ENCODE peak calls at places on chromosomes 6 and 20, in five cellular contexts. P, K, R, B and L are unnamed samples.

GRCh38 chr6:32484614-32484998 is 44.9 kb downstream of the HLA-DRA start:
- DNase-seq in R (no peak), K (no peak), P (no peak), B (no peak), L (no peak)

GRCh38 chr6:109759098-109759855 is 68.2 kb downstream of the FIG4 start:
- DNase-seq in R (no peak), K (no peak), B (no peak), P (no peak), L (no peak)

GRCh38 chr6:135141728-135142127 is 39.4 kb upstream of the MYB start:
- DNase-seq in R (no peak), B (no peak), P (peak), K (no peak), L (no peak)

GRCh38 chr6:148343028-148343374 is 363 bp downstream of the SASH1 start:
- DNase-seq in P (no peak), R (no peak), K (no peak), B (no peak), L (no peak)

GRCh38 chr6:12291083-12291784 is 1.1 kb downstream of the EDN1 start:
- DNase-seq in B (no peak), P (no peak), K (no peak), R (no peak), L (no peak)

GRCh38 chr6:28606424-28607391 is 81.0 kb downstream of the GPX5 start:
- DNase-seq in K (peak), B (no peak), R (peak), P (no peak), L (peak)

GRCh38 chr20:10524034-10524476 is 89.0 kb downstream of the SLX4IP start:
- DNase-seq in K (peak), R (no peak), P (no peak), B (no peak), L (no peak)

GRCh38 chr6:11042750-11043551 is 1.2 kb downstream of the ELOVL2 start:
- DNase-seq in B (no peak), K (peak), R (peak), P (peak), L (no peak)

GRCh38 chr6:87929843-87930288 is 117.8 kb upstream of the SPACA1 start:
- DNase-seq in P (peak), B (peak), R (peak), K (peak), L (peak)

GRCh38 chr6:33993653-33994052 is 152.2 kb downstream of the GRM4 start:
- DNase-seq in P (no peak), K (no peak), R (no peak), B (no peak), L (no peak)

GRCh38 chr6:130744601-130745382 is 82.4 kb upstream of the SMLR1 start:
- DNase-seq in K (no peak), P (no peak), B (no peak), R (no peak), L (no peak)

GRCh38 chr6:53361549-53362031 is 12.8 kb upstream of the ELOVL5 start:
- DNase-seq in B (no peak), R (peak), K (no peak), P (no peak), L (no peak)

GRCh38 chr6:34182751-34183531 is 37.1 kb upstream of the GRM4 start:
- DNase-seq in B (peak), K (no peak), R (no peak), P (peak), L (no peak)

GRCh38 chr20:23032056-23032455 is 3.1 kb upstream of the SSTR4 start:
- DNase-seq in R (no peak), K (no peak), P (no peak), B (no peak), L (no peak)

GRCh38 chr6:29510746-29511300 is 23.1 kb upstream of the MAS1L start:
- DNase-seq in P (no peak), B (no peak), R (no peak), K (no peak), L (no peak)

GRCh38 chr6:30097902-30098606 is 14.8 kb downstream of the TRIM31 start:
- DNase-seq in B (no peak), K (no peak), P (no peak), R (no peak), L (no peak)

GRCh38 chr6:18585032-18585573 is 198.0 kb downstream of the RNF144B start:
- DNase-seq in K (no peak), B (no peak), P (no peak), R (peak), L (no peak)

GRCh38 chr6:45722876-45723275 is 292.8 kb downstream of the CLIC5 start:
- DNase-seq in K (no peak), R (peak), P (no peak), B (no peak), L (no peak)

GRCh38 chr6:28867078-28867414 is 56.7 kb downstream of the TRIM27 start:
- DNase-seq in P (no peak), B (no peak), R (no peak), K (no peak), L (no peak)

GRCh38 chr6:139156102-139156501 is 21.2 kb downstream of the HECA start:
- DNase-seq in R (no peak), K (no peak), P (no peak), B (no peak), L (no peak)

GRCh38 chr6:45655630-45656422 is 278.1 kb upstream of the SUPT3H start:
- DNase-seq in K (no peak), B (no peak), P (no peak), R (peak), L (peak)

GRCh38 chr6:109420751-109421150 is 19.7 kb downstream of the PPIL6 start:
- DNase-seq in R (no peak), K (no peak), B (no peak), P (no peak), L (no peak)

GRCh38 chr6:168508903-168509302 is 67.9 kb downstream of the SMOC2 start:
- DNase-seq in R (no peak), P (no peak), B (no peak), K (no peak), L (no peak)

GRCh38 chr20:33111306-33111705 is 31.9 kb downstream of the BPIFB4 start:
- DNase-seq in P (no peak), K (no peak), R (no peak), B (no peak), L (no peak)

GRCh38 chr6:140809694-140810101 is 1323.0 kb upstream of the GJE1 start:
- DNase-seq in B (no peak), R (no peak), P (no peak), K (no peak), L (no peak)

GRCh38 chr6:113782641-113783040 is 74.5 kb upstream of the MARCKS start:
- DNase-seq in B (no peak), R (no peak), P (no peak), K (no peak), L (no peak)

GRCh38 chr6:33622456-33623431 is 1.6 kb downstream of the ITPR3 start:
- DNase-seq in K (no peak), B (no peak), P (no peak), R (peak), L (peak)

GRCh38 chr6:11732036-11732545 is 46.5 kb downstream of the ADTRP start:
- DNase-seq in R (peak), K (no peak), B (no peak), P (peak), L (peak)

GRCh38 chr6:25197116-25197515 is 82.1 kb upstream of the CARMIL1 start:
- DNase-seq in R (no peak), P (no peak), B (no peak), K (no peak), L (no peak)

GRCh38 chr6:92810913-92811312 is 608.4 kb downstream of the EPHA7 start:
- DNase-seq in K (peak), P (peak), R (no peak), B (no peak), L (peak)

GRCh38 chr6:44650947-44651346 is 263.4 kb downstream of the CDC5L start:
- DNase-seq in R (peak), K (no peak), P (no peak), B (no peak), L (no peak)